ENCODE peak calls at places on chromosomes 11 and 22, in eight cellular contexts. C, D, I, U, H, F, O and B are unnamed samples.

GRCh38 chr11:32302826-32303225 is 132.5 kb downstream of the WT1 start:
- DNase-seq in I (no peak), O (no peak), H (no peak), D (no peak), F (no peak), U (no peak), C (no peak), B (no peak)

GRCh38 chr22:32050678-32051515 is 7.8 kb downstream of the SLC5A1 start:
- DNase-seq in F (peak), C (peak), D (no peak), H (no peak), O (no peak), U (peak), I (peak), B (no peak)

GRCh38 chr11:83612891-83613766 is 327.0 kb upstream of the CCDC90B start:
- DNase-seq in I (no peak), D (no peak), F (peak), U (no peak), O (no peak), C (peak), H (no peak), B (no peak)

GRCh38 chr22:42613869-42614268 is 814 bp downstream of the POLDIP3 start:
- DNase-seq in D (no peak), F (peak), U (no peak), C (no peak), H (no peak), I (no peak), O (no peak), B (no peak)

GRCh38 chr11:73227571-73228211 is 9.6 kb downstream of the P2RY2 start:
- DNase-seq in D (no peak), C (peak), H (peak), F (no peak), U (peak), I (no peak), O (no peak), B (no peak)

GRCh38 chr11:126122863-126123262 is 60.2 kb upstream of the CDON start:
- DNase-seq in H (no peak), F (peak), C (no peak), D (no peak), I (no peak), O (no peak), U (no peak), B (no peak)

GRCh38 chr11:35040221-35040942 is 98.6 kb upstream of the CD44 start:
- DNase-seq in F (no peak), C (no peak), U (peak), O (no peak), D (no peak), H (no peak), I (peak), B (no peak)

GRCh38 chr11:111762981-111763643 is 3.1 kb downstream of the PPP2R1B start:
- DNase-seq in H (no peak), F (peak), C (no peak), U (no peak), O (no peak), I (no peak), D (no peak), B (no peak)

GRCh38 chr22:19937616-19938473 is 3.7 kb upstream of the COMT start:
- DNase-seq in U (no peak), H (peak), O (no peak), C (no peak), D (no peak), I (no peak), F (no peak), B (no peak)

GRCh38 chr11:118109231-118109630 is 22.5 kb upstream of the SMIM35 start:
- DNase-seq in U (no peak), C (no peak), D (no peak), O (no peak), I (no peak), F (no peak), H (peak), B (no peak)

GRCh38 chr11:114399903-114400221 is 449 bp downstream of the C11orf71 start:
- DNase-seq in U (no peak), D (no peak), O (peak), H (peak), I (no peak), F (no peak), C (peak), B (no peak)

GRCh38 chr11:95891423-95892177 is 32.3 kb downstream of the MTMR2 start:
- DNase-seq in O (no peak), D (no peak), I (no peak), F (no peak), H (no peak), U (no peak), C (no peak), B (no peak)

GRCh38 chr11:1218788-1219445 is 3.9 kb upstream of the MUC5B start:
- DNase-seq in H (peak), C (no peak), O (no peak), U (no peak), D (no peak), F (no peak), I (no peak), B (no peak)

GRCh38 chr11:122874991-122875390 is 7.6 kb upstream of the JHY start:
- DNase-seq in I (no peak), U (no peak), D (no peak), C (no peak), O (no peak), H (no peak), F (no peak), B (no peak)

GRCh38 chr22:47205562-47205961 is 443.1 kb downstream of the TBC1D22A start:
- DNase-seq in F (no peak), I (no peak), O (no peak), C (no peak), U (no peak), D (no peak), H (no peak), B (no peak)

GRCh38 chr11:7585816-7586215 is 72.0 kb downstream of the PPFIBP2 start:
- DNase-seq in C (no peak), F (no peak), D (no peak), O (no peak), U (no peak), I (no peak), H (no peak), B (no peak)

GRCh38 chr11:122681070-122681469 is 25.5 kb downstream of the UBASH3B start:
- DNase-seq in F (no peak), D (no peak), C (no peak), U (no peak), I (no peak), O (no peak), H (no peak), B (no peak)

GRCh38 chr11:113384551-113384950 is 3.0 kb upstream of the ANKK1 start:
- DNase-seq in H (no peak), C (no peak), D (no peak), U (peak), O (no peak), F (peak), I (no peak), B (no peak)

GRCh38 chr11:126393143-126393542 is 37.7 kb downstream of the ST3GAL4 start:
- DNase-seq in U (no peak), H (peak), C (no peak), O (no peak), D (no peak), I (no peak), F (no peak), B (no peak)

GRCh38 chr11:34149786-34150185 is 44.4 kb downstream of the NAT10 start:
- DNase-seq in D (no peak), F (peak), U (peak), O (no peak), C (no peak), I (no peak), H (no peak), B (no peak)

GRCh38 chr11:82927264-82927880 is 25.8 kb downstream of the DDIAS start:
- DNase-seq in O (no peak), H (no peak), C (no peak), I (no peak), U (peak), D (no peak), F (peak), B (no peak)

GRCh38 chr11:114232400-114233070 is 63.7 kb upstream of the NNMT start:
- DNase-seq in H (no peak), C (no peak), D (no peak), O (no peak), F (no peak), U (no peak), I (no peak), B (no peak)

GRCh38 chr11:63918576-63919171 is 1.7 kb upstream of the RCOR2 start:
- DNase-seq in F (peak), H (no peak), O (no peak), I (no peak), C (no peak), U (peak), D (no peak), B (no peak)

GRCh38 chr11:43830928-43831440 is 49.6 kb upstream of the ALKBH3 start:
- DNase-seq in O (peak), U (peak), H (no peak), C (no peak), I (peak), F (peak), D (peak), B (no peak)

GRCh38 chr11:41281131-41281742 is 178.2 kb downstream of the LRRC4C start:
- DNase-seq in F (peak), I (no peak), H (no peak), D (no peak), C (no peak), U (no peak), O (no peak), B (no peak)

GRCh38 chr11:118166641-118167040 is 9.8 kb downstream of the SCN2B start:
- DNase-seq in D (no peak), H (no peak), F (no peak), I (no peak), O (no peak), U (no peak), C (no peak), B (no peak)

GRCh38 chr11:57745206-57745605 is 3.9 kb downstream of the SELENOH start:
- DNase-seq in C (no peak), D (no peak), U (no peak), O (no peak), F (no peak), I (no peak), H (no peak), B (no peak)

GRCh38 chr11:132983289-132983688 is 549.0 kb downstream of the OPCML start:
- DNase-seq in O (no peak), F (no peak), H (no peak), U (no peak), I (no peak), D (no peak), C (no peak), B (no peak)

GRCh38 chr11:93279911-93280347 is 50.6 kb upstream of the DEUP1 start:
- DNase-seq in D (no peak), O (no peak), F (peak), H (no peak), I (no peak), C (peak), U (no peak), B (no peak)

GRCh38 chr11:2077061-2077802 is 62.0 kb downstream of the IGF2 start:
- DNase-seq in F (no peak), I (peak), O (no peak), H (no peak), U (peak), D (no peak), C (no peak), B (no peak)

GRCh38 chr22:38524434-38524833 is 18.3 kb upstream of the DDX17 start:
- DNase-seq in I (no peak), H (no peak), F (no peak), C (no peak), U (no peak), O (no peak), D (no peak), B (no peak)

GRCh38 chr11:5505363-5506048 is 4.3 kb downstream of the UBQLN3 start:
- DNase-seq in H (no peak), U (no peak), D (no peak), C (no peak), I (no peak), F (no peak), O (no peak), B (no peak)

GRCh38 chr11:5504403-5504891 is 5.3 kb downstream of the UBQLN3 start:
- DNase-seq in H (no peak), O (no peak), C (no peak), F (no peak), U (no peak), I (no peak), D (no peak), B (no peak)

GRCh38 chr11:5499671-5500070 is 10.1 kb downstream of the UBQLN3 start:
- DNase-seq in H (no peak), I (no peak), D (no peak), U (no peak), C (no peak), F (no peak), O (no peak), B (no peak)

DNA sequence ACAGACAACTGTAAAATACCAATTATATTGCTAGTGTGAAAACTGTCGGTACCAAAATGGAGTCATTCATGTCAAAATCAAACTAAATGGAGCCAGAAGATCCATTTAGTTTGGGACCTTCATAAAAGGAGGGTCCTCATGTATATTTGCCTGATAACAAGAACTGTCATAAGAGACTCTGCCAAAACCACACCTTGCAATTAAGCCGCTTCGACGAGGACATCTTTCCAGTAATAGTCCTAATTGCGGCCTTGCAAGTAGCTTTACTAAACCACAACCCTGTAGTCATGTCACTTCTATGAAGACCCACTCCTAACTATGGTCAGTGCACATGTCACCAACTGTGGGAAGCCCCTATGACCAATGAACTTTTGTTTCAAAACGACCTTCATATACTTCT is 9.4 kb downstream of the UBQLN3 start:
- DNase-seq in F (no peak), O (no peak), I (no peak), U (no peak), H (no peak), C (no peak), D (no peak), B (no peak)
- H3K27ac ChIP-seq in F (no peak), O (no peak), I (no peak), U (no peak), H (no peak), C (no peak), D (no peak), B (no peak)

DNA sequence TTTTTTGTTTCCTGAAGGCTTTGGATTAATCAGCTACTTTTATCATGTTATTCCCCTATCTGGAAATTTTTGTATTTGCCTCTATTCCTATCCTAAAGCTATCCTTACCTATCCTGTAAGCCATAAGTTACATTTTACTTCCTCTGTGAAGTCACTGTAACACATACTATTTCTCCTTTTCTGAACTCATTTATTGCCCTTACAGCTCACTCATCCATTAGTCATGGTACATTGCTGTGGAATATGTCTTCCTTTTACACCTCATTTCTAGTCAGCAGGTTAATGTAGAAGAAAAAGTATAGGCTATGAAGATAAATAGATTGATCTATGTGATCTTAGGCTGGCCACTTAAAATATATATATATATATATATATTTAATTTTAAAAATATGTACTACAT is 28.0 kb downstream of the SWAP70 start:
- DNase-seq in O (no peak), F (no peak), C (no peak), H (no peak), I (no peak), D (no peak), U (no peak), B (no peak)
- H3K4me3 ChIP-seq in O (no peak), F (no peak), C (no peak), H (no peak), I (no peak), D (no peak), U (no peak), B (no peak)

DNA sequence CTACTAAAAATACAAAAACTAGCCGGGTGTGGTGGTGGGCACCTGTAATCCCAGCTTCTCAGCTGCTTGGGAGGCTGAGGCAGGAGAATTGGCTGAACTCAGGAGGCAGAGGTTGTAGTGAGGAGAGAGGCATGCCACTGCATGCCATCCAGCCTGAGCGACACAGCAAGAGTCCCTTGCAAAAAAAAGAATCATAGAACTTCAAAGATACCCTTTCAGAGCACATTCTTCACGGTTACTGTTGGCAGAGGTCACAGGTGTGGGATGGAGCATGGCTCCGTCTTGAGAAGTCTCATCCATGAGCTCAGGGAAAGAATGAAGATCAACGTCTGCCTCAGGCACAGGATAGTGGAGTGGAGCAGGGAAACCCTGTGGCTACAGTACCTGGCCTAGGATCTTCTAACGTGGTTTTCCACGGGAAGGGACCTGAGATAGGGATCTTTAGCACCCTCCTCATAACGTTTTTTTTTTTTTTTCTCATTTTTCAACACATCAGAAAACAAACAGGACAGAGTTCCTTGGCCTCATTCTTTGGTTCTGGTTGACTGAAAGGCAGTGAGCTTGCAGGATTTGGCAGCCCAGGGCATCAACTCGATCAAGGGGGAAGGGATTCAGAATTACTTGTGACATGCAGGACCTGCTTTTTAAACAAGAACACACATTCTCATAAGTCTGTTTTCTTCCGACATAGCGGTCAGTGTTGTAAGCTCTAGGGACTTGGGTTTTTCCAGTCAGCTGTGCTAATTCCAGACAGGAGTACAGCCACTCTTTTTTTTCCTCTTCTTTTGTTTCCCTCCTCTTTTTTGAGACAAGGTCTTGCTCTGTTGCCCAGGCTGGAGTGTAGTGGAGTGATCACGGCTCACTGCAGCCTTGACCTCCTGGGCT is 22.8 kb downstream of the F2 start:
- DNase-seq in U (no peak), O (no peak), I (no peak), F (no peak), C (peak), D (no peak), H (no peak), B (no peak)
- H3K27ac ChIP-seq in U (no peak), O (peak), I (no peak), F (no peak), C (peak), D (no peak), H (no peak), B (peak)

GRCh38 chr11:20037358-20037757 is 122.9 kb downstream of the DBX1 start:
- DNase-seq in F (no peak), U (no peak), C (no peak), I (no peak), D (no peak), O (no peak), H (no peak), B (no peak)
- H3K4me3 ChIP-seq in F (no peak), U (no peak), C (no peak), I (no peak), D (no peak), O (no peak), H (no peak), B (no peak)

GRCh38 chr11:66641834-66642233 is 3.3 kb downstream of the RBM4 start:
- DNase-seq in F (no peak), D (no peak), C (peak), I (no peak), O (no peak), H (no peak), U (no peak), B (no peak)

GRCh38 chr11:66638177-66639065 is at the start of gene RBM4:
- DNase-seq in U (peak), F (peak), O (peak), H (peak), D (peak), C (peak), I (peak), B (peak)

GRCh38 chr11:66639066-66639813 is 737 bp downstream of the RBM4 start:
- DNase-seq in O (no peak), D (no peak), U (no peak), H (no peak), C (no peak), F (peak), I (no peak), B (peak)

GRCh38 chr11:66636411-66636810 is 2.1 kb upstream of the RBM4 start:
- DNase-seq in H (no peak), U (no peak), I (no peak), O (no peak), F (no peak), C (no peak), D (no peak), B (no peak)

GRCh38 chr11:66637557-66638176 is 836 bp upstream of the RBM4 start:
- DNase-seq in I (no peak), F (no peak), H (no peak), D (no peak), O (no peak), C (peak), U (peak), B (no peak)
- H3K27ac ChIP-seq in I (peak), F (peak), H (peak), D (peak), O (peak), C (peak), U (peak), B (peak)